ENCODE peak calls at places on chromosomes 11 and 22, in seven cellular contexts. G, L, J, H, F, P and S are unnamed samples.

GRCh38 chr11:47620836-47621378 is 21.5 kb downstream of the MTCH2 start:
- DNase-seq in P (no peak), F (no peak), H (no peak), G (no peak), L (no peak), J (no peak), S (no peak)

GRCh38 chr22:40720538-40721256 is 41.4 kb downstream of the MCHR1 start:
- DNase-seq in G (no peak), L (no peak), J (no peak), P (no peak), H (no peak), F (no peak), S (no peak)

GRCh38 chr11:126139541-126140091 is 71.8 kb downstream of the RPUSD4 start:
- DNase-seq in H (no peak), G (no peak), L (no peak), P (no peak), F (no peak), J (no peak), S (no peak)

GRCh38 chr11:87722756-87723599 is 452.3 kb downstream of the RAB38 start:
- DNase-seq in F (no peak), J (peak; percentile 2), G (no peak), L (peak; percentile 23), H (peak; percentile 5), P (no peak), S (no peak)

GRCh38 chr11:79244175-79244804 is 196.5 kb downstream of the TENM4 start:
- DNase-seq in G (peak; percentile 87), H (no peak), P (no peak), F (no peak), L (no peak), J (no peak), S (no peak)

GRCh38 chr22:35921777-35922176 is 106.8 kb downstream of the RBFOX2 start:
- DNase-seq in F (peak; percentile 9), H (peak; percentile 83), P (no peak), G (peak; percentile 75), J (no peak), L (peak; percentile 37), S (peak; percentile 72)

GRCh38 chr22:36233796-36234195 is 5.5 kb downstream of the APOL2 start:
- DNase-seq in H (no peak), P (no peak), J (no peak), L (no peak), F (no peak), G (no peak), S (no peak)

GRCh38 chr22:46087816-46088277 is 62.5 kb upstream of the PPARA start:
- DNase-seq in J (no peak), P (no peak), F (peak; percentile 43), G (no peak), L (peak; percentile 77), H (peak; percentile 21), S (peak; percentile 97)

GRCh38 chr11:20367313-20367948 is 3.9 kb downstream of the HTATIP2 start:
- DNase-seq in G (peak; percentile 65), H (no peak), P (peak; percentile 24), F (no peak), J (no peak), L (no peak), S (peak; percentile 59)

GRCh38 chr11:27926981-27927481 is 180.9 kb downstream of the KIF18A start:
- DNase-seq in G (peak; percentile 60), H (peak; percentile 82), J (no peak), F (no peak), P (no peak), L (no peak), S (no peak)

GRCh38 chr22:47914481-47915097 is 1152.1 kb downstream of the TBC1D22A start:
- DNase-seq in G (no peak), P (no peak), L (no peak), H (no peak), F (no peak), J (no peak), S (no peak)

GRCh38 chr11:133500435-133500834 is 31.9 kb downstream of the OPCML start:
- DNase-seq in H (no peak), F (no peak), G (no peak), P (no peak), L (no peak), J (no peak), S (no peak)

GRCh38 chr11:5712507-5712906 is 22.9 kb downstream of the TRIM22 start:
- DNase-seq in L (no peak), F (no peak), J (no peak), P (no peak), H (peak; percentile 28), G (no peak), S (no peak)